ENCODE peak calls at places on chromosomes 1 and 21, in four cellular contexts. Z, H, E and O are unnamed samples.

GRCh38 chr1:62341120-62341519 is 21.9 kb upstream of the KANK4 start:
- DNase-seq in E (no peak), Z (no peak), H (no peak), O (no peak)

GRCh38 chr1:28560886-28561285 is 8.0 kb downstream of the TRNAU1AP start:
- DNase-seq in Z (no peak), H (no peak), E (no peak), O (no peak)

GRCh38 chr1:93328809-93329477 is 16.8 kb upstream of the DR1 start:
- DNase-seq in Z (peak), H (no peak), E (peak), O (peak)

GRCh38 chr1:172286629-172287076 is 133.8 kb upstream of the C1orf105 start:
- DNase-seq in E (peak), H (no peak), Z (peak), O (no peak)

GRCh38 chr1:234331511-234331910 is 41.7 kb upstream of the COA6 start:
- DNase-seq in E (no peak), H (no peak), Z (no peak), O (no peak)

GRCh38 chr1:14850563-14850962 is 252.1 kb downstream of the KAZN start:
- DNase-seq in Z (no peak), E (no peak), H (no peak), O (peak)

GRCh38 chr1:39640861-39641260 is 1.4 kb upstream of the HEYL start:
- DNase-seq in H (no peak), E (no peak), Z (no peak), O (no peak)

GRCh38 chr1:206706298-206706791 is 21.6 kb downstream of the MAPKAPK2 start:
- DNase-seq in H (no peak), E (peak), Z (peak), O (no peak)

GRCh38 chr1:240174734-240175133 is 83.1 kb downstream of the FMN2 start:
- DNase-seq in Z (no peak), H (no peak), E (no peak), O (no peak)

GRCh38 chr1:214295934-214296333 is 15.0 kb downstream of the SMYD2 start:
- DNase-seq in Z (no peak), H (no peak), E (no peak), O (no peak)

GRCh38 chr21:21018841-21019240 is 20.6 kb downstream of the NCAM2 start:
- DNase-seq in Z (peak), H (no peak), E (no peak), O (no peak)

GRCh38 chr21:46052703-46053651 is 44.9 kb upstream of the COL6A2 start:
- DNase-seq in E (peak), Z (peak), H (no peak), O (no peak)

GRCh38 chr1:230861489-230861888 is 6.8 kb downstream of the C1orf198 start:
- DNase-seq in Z (no peak), E (no peak), H (no peak), O (no peak)

GRCh38 chr1:88029142-88029541 is 654.9 kb upstream of the PKN2 start:
- DNase-seq in H (no peak), E (peak), Z (no peak), O (no peak)

GRCh38 chr1:90143522-90144050 is 148.7 kb downstream of the ZNF326 start:
- DNase-seq in H (no peak), E (no peak), Z (no peak), O (no peak)

GRCh38 chr1:172903581-172904220 is 147.0 kb downstream of the TNFSF18 start:
- DNase-seq in Z (peak), H (no peak), E (peak), O (no peak)

GRCh38 chr1:211736351-211736915 is 61.0 kb upstream of the NEK2 start:
- DNase-seq in Z (peak), H (no peak), E (no peak), O (no peak)

GRCh38 chr21:41359289-41359688 is 2.5 kb upstream of the MX2 start:
- DNase-seq in Z (no peak), E (no peak), H (no peak), O (no peak)

GRCh38 chr1:172951728-172952365 is 98.9 kb downstream of the TNFSF18 start:
- DNase-seq in Z (peak), E (peak), H (no peak), O (no peak)

DNA sequence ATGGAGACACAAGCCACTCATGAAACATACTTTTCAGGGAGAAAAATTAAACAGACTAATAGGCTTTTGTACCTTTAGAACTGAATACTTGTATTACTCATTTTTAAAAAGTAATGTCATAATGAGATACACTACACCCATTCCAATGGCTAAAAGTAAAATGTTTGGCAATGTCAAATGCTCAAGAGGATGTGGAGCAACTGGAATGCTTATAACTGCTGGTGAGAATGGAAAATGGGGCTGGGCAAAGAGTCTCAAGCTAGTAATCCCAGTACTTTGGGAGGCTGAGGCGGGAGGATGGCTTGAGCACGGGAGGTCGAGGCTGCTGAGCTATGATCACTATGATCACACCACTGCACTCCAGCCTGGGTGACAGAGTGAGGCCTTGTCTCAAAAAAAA is 86.3 kb downstream of the NKAIN1 start:
- DNase-seq in E (no peak), Z (no peak), H (no peak), O (no peak)
- H2AFZ ChIP-seq in E (no peak), Z (no peak), H (no peak), O (no peak)

GRCh38 chr1:5595531-5596170 is 396.6 kb downstream of the NPHP4 start:
- DNase-seq in H (no peak), Z (no peak), E (no peak), O (no peak)

GRCh38 chr1:5585256-5585655 is 407.0 kb downstream of the NPHP4 start:
- DNase-seq in H (no peak), E (no peak), Z (no peak), O (no peak)

GRCh38 chr1:5586629-5587028 is 405.6 kb downstream of the NPHP4 start:
- DNase-seq in E (no peak), Z (no peak), H (no peak), O (no peak)

GRCh38 chr1:5594056-5594956 is 397.9 kb downstream of the NPHP4 start:
- DNase-seq in Z (no peak), E (no peak), H (no peak), O (no peak)

DNA sequence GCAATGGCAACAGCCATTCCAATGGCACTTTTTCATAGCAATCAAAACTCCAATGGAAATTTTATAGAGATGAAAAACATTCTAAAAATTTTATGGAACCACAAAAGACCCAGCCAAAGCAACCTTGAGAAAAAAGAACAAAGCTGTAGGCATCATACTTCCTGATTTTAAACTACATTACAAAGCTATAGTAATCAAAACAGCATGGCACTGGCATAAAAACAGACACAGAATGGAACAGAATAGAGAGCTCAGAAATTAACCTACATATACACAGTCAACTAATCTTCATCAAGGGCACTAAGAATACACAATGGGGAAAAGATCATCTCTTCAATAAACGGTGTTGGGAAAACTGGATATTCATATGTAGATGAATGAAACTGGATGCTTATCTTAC is 401.5 kb downstream of the NPHP4 start:
- DNase-seq in E (no peak), Z (no peak), H (no peak), O (no peak)
- H2AFZ ChIP-seq in E (no peak), Z (no peak), H (no peak), O (no peak)

GRCh38 chr1:198620198-198620597 is 18.6 kb upstream of the PTPRC start:
- DNase-seq in H (no peak), Z (no peak), E (no peak), O (peak)

GRCh38 chr1:198619375-198620140 is 19.3 kb upstream of the PTPRC start:
- DNase-seq in Z (no peak), H (no peak), E (no peak), O (peak)

GRCh38 chr1:198622532-198623218 is 16.2 kb upstream of the PTPRC start:
- DNase-seq in E (no peak), Z (no peak), H (no peak), O (peak)

GRCh38 chr1:198623920-198624647 is 14.8 kb upstream of the PTPRC start:
- DNase-seq in Z (peak), H (no peak), E (peak), O (peak)

DNA sequence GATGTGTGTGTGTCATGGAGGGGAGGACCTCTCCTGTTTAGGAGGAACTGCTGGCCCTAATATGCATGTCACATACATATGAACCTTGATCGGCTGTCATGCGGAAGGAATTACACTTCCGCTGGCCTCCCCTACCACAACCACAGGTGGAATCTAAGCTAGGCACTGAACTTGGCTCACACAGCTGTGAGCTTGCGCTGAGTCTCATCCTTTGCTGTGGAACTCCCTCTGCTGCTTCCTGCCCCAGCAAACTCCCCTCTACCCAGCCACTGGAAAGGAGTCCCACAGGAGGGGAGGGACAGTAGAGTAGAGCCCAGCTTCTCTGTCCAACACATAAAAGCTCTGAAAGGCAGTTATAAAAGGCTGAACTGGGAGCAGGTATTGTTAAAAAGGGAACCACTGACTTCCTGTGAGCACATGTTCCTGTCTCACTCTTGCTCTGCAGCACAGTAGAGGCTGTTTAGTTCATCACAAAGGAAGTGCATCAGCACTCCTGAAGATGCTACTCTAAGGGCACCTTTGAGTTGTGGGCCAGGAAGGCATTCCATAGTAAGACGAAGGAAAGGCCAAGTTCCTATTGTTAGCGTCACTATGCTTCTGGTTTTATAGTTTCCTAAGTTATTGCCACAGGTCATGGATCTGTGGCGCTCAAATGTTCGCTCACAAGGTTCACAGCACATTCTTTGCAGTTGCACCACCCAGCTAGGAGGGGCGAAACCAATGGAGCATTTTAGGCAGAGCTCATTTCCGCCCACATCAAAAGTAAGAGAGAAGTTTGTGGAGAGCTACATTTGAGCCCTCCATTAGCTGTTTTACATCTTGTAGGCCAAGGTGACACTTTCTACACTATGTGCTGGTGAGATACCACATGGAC is 17.7 kb upstream of the PTPRC start:
- DNase-seq in Z (no peak), E (no peak), H (no peak), O (peak)
- H2AFZ ChIP-seq in Z (no peak), E (no peak), H (no peak), O (no peak)

DNA sequence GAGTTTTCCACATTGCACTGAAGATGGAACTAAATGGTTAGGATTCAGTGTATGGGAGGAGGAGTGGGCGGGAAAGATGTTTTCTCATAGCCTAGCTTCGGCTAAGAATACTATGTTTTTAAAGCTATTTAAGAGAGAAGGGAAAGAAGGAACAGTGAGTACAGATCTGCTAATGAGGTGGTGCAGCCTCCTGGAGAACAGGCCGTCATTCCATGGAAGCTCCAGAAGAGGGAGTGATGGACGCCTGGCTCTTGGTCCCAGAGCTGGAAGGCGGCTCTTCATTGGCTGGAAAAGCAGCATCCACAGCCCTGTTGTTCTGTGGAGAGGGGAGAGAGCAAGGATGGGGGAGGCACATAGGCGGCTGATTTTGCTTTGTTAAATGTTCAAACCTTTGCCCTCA is 6.9 kb downstream of the CAMK1G start:
- DNase-seq in H (no peak), E (peak), Z (no peak), O (no peak)
- H2AFZ ChIP-seq in H (no peak), E (no peak), Z (no peak), O (no peak)

GRCh38 chr1:10733967-10734366 is 62.5 kb downstream of the CASZ1 start:
- DNase-seq in Z (no peak), H (no peak), E (no peak), O (no peak)

GRCh38 chr1:10737268-10737624 is 59.2 kb downstream of the CASZ1 start:
- DNase-seq in Z (no peak), E (no peak), H (no peak), O (no peak)

GRCh38 chr1:10734900-10735602 is 61.4 kb downstream of the CASZ1 start:
- DNase-seq in Z (no peak), H (no peak), E (no peak), O (no peak)

GRCh38 chr1:10736623-10737267 is 59.7 kb downstream of the CASZ1 start:
- DNase-seq in H (no peak), Z (no peak), E (no peak), O (no peak)

GRCh38 chr1:10735603-10736305 is 60.7 kb downstream of the CASZ1 start:
- DNase-seq in H (no peak), Z (no peak), E (no peak), O (no peak)
- H2AFZ ChIP-seq in H (no peak), Z (no peak), E (no peak), O (no peak)

DNA sequence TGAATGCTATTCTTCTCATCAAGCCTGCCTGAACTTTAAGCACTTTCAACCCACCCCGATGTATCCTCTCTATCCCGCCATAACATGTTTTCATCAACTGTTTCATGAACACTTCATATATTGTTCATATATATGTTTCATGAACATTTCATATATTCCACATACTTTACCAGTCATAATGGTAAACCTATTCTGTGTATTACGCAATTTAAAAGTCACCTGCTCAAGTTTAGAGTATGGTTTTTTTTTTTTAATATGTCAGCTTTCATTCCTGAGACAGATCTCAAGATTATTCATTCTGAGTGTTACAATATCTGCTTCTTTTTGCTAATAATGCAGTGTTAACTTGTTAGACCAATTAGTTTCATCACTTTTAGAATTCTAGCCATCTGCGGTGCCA is 140.7 kb downstream of the SIPA1L2 start:
- DNase-seq in H (no peak), E (no peak), Z (no peak), O (no peak)
- H2AFZ ChIP-seq in H (no peak), E (no peak), Z (no peak), O (no peak)

DNA sequence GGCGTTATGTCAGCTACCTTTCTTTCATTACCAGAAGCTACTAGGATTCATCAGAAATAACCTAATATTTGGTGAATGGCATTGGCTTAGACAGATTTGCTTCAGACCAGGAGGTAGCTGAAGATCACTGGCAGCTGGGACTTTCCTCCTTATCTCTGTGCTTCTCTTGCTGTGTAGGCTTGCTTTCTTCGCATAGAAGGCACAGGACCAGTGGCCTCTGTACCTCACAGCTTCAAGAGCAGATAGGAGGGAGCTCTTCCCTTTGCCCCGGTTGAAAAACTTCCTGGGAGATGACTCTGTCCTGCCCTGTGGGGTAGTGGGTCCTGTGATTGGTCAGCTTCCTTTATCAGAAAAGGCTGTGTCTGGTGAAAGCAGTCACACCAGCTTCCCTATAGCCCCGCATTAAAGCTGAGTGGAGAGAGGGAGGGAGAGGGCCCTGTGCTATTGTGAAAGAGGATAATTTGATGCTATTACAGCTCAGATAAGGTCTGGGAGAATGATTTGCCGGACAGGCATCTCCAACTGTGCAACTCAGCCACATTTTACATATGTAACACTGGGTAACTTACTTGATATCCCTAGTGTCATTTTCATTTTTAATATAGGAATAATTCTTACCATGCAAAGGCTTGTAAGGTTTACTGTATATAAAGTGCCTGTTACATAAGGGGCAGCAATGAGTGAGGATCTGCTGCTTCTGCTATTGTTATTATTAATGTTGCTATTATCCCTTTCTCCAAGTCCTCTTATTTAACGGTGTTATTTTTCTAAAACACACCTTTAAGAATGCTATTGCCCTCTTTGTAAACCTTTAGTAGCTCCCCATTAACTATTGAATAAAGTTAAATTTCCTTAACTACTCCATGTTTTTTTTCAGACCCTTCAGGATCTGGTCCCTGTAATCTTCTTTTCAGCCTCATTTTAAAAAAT is 31.6 kb downstream of the OSBPL9 start:
- DNase-seq in E (peak), H (no peak), Z (peak), O (no peak)
- H2AFZ ChIP-seq in E (no peak), H (no peak), Z (no peak), O (no peak)

GRCh38 chr1:19559641-19560040 is 74.3 kb upstream of the CAPZB start:
- DNase-seq in Z (peak), H (no peak), E (peak), O (no peak)

GRCh38 chr1:19563336-19564097 is 78.2 kb upstream of the CAPZB start:
- DNase-seq in E (no peak), Z (peak), H (no peak), O (no peak)

GRCh38 chr1:19560480-19560879 is 75.1 kb upstream of the CAPZB start:
- DNase-seq in H (no peak), Z (no peak), E (no peak), O (no peak)

GRCh38 chr1:19569786-19570185 is 74.3 kb upstream of the NBL1 start:
- DNase-seq in H (no peak), E (no peak), Z (no peak), O (no peak)

DNA sequence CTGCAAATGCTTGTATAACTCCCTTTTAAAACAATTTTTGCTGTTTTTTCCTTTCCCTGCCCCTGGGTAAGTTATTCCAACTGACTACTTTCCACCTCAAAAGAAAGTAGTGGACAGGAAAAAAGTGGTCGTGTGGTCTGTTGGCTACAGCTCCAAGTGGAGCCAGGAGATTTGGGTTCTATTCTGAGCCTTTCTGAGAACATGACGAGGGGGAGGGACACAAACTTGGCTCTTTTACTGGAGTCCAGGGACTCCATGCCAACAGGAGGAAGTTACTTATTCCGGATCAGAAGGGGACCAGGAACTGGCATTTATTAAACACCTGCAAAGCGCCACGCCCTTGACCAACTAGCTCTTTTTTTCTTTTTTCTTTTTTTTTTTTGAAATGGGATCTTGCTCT is 79.0 kb upstream of the CAPZB start:
- DNase-seq in H (no peak), E (no peak), Z (no peak), O (no peak)
- H2AFZ ChIP-seq in H (no peak), E (no peak), Z (no peak), O (no peak)